ENCODE peak calls at places on chromosome 6, in five cellular contexts. L is mucosa of descending colon; E is stimulated activated CD4-positive, alpha-beta T cell treated with anti-CD3 and anti-CD28 coated beads, TNF-alpha, amount 100 ng/mL, for 1 hour; X is activated CD4-positive, alpha-beta T cell treated with anti-CD3 and anti-CD28 coated beads for 36 hours; T is stomach. I is an unnamed sample.

GRCh38 chr6:28657756-28658465 is 132.2 kb downstream of the GPX5 start:
- DNase-seq in L (no peak), T (no peak), X (peak), E (no peak), I (no peak)

GRCh38 chr6:22600059-22600458 is 30.7 kb downstream of the HDGFL1 start:
- DNase-seq in L (no peak), X (no peak), E (no peak), T (no peak), I (no peak)

GRCh38 chr6:127013865-127014264 is 104.6 kb upstream of the RSPO3 start:
- DNase-seq in E (no peak), X (no peak), L (no peak), T (no peak), I (no peak)

GRCh38 chr6:7258231-7258763 is 54.7 kb downstream of the SSR1 start:
- DNase-seq in L (peak), T (no peak), E (no peak), X (no peak), I (no peak)

GRCh38 chr6:42100029-42100901 is 42.2 kb downstream of the C6orf132 start:
- DNase-seq in X (peak), T (no peak), L (no peak), E (no peak), I (no peak)

GRCh38 chr6:119351005-119351394 is 1.4 kb upstream of the MAN1A1 start:
- DNase-seq in E (no peak), L (no peak), X (no peak), T (no peak), I (no peak)

GRCh38 chr6:111550195-111550594 is 55.5 kb downstream of the TRAF3IP2 start:
- DNase-seq in E (no peak), T (no peak), X (no peak), L (no peak), I (no peak)

GRCh38 chr6:41636803-41637178 is 1.5 kb upstream of the MDFI start:
- DNase-seq in X (no peak), T (peak), L (peak), E (no peak), I (no peak)

GRCh38 chr6:20408851-20409250 is 7.2 kb downstream of the E2F3 start:
- DNase-seq in T (no peak), L (no peak), X (no peak), E (no peak), I (no peak)

GRCh38 chr6:87791982-87792381 is 89.9 kb upstream of the AKIRIN2 start:
- DNase-seq in E (no peak), X (no peak), T (no peak), L (no peak), I (no peak)

GRCh38 chr6:160972111-160972510 is 19.5 kb upstream of the MAP3K4 start:
- DNase-seq in X (no peak), L (no peak), T (no peak), E (no peak), I (no peak)

GRCh38 chr6:32178547-32179440 is 589 bp downstream of the RNF5 start:
- DNase-seq in X (no peak), E (no peak), L (no peak), T (no peak), I (no peak)

GRCh38 chr6:16741112-16742016 is 19.9 kb downstream of the ATXN1 start:
- DNase-seq in X (no peak), E (no peak), T (no peak), L (no peak), I (no peak)

GRCh38 chr6:159935633-159936032 is 33.2 kb upstream of the IGF2R start:
- DNase-seq in T (no peak), X (no peak), L (no peak), E (no peak), I (no peak)

GRCh38 chr6:80332013-80332412 is 225.5 kb downstream of the BCKDHB start:
- DNase-seq in X (no peak), L (no peak), T (no peak), E (no peak), I (no peak)

GRCh38 chr6:40822619-40823018 is 216.4 kb downstream of the UNC5CL start:
- DNase-seq in X (no peak), L (no peak), E (no peak), T (no peak), I (no peak)

GRCh38 chr6:82080767-82081166 is 166.8 kb downstream of the IBTK start:
- DNase-seq in L (no peak), E (no peak), T (no peak), X (no peak), I (no peak)

GRCh38 chr6:149859368-149859767 is 4.8 kb downstream of the LRP11 start:
- DNase-seq in E (no peak), T (no peak), X (no peak), L (no peak), I (no peak)

GRCh38 chr6:15962449-15962764 is 166.5 kb upstream of the MYLIP start:
- DNase-seq in X (peak), T (no peak), L (no peak), E (no peak), I (no peak)

GRCh38 chr6:12113190-12113578 is 101.1 kb downstream of the HIVEP1 start:
- DNase-seq in T (no peak), E (no peak), X (peak), L (no peak), I (no peak)

GRCh38 chr6:87541041-87541440 is 48.7 kb downstream of the RARS2 start:
- DNase-seq in X (no peak), L (no peak), E (no peak), T (no peak), I (no peak)

GRCh38 chr6:42091718-42092023 is 41.3 kb downstream of the TAF8 start:
- DNase-seq in L (no peak), E (no peak), T (no peak), X (no peak), I (no peak)

GRCh38 chr6:13992417-13993055 is 67.8 kb downstream of the RNF182 start:
- DNase-seq in T (no peak), X (no peak), L (no peak), E (no peak), I (no peak)

I was measured in central memory CD8-positive, alpha-beta T cell.